ENCODE peak calls at places on chromosome 19, in four cellular contexts. C is left colon, I is HCEC 1CT, W is LoVo. V is an unnamed sample.

GRCh38 chr19:39474139-39474620 is 6.5 kb upstream of the TIMM50 start:
- DNase-seq in W (no peak), I (no peak), C (no peak), V (peak)

GRCh38 chr19:6062274-6062673 is 48.0 kb downstream of the RFX2 start:
- DNase-seq in C (peak), W (no peak), I (peak), V (no peak)

GRCh38 chr19:38661996-38662395 is 14.5 kb downstream of the ACTN4 start:
- DNase-seq in I (no peak), W (peak), C (peak), V (no peak)

GRCh38 chr19:3575260-3575741 is 2.6 kb downstream of the HMG20B start:
- DNase-seq in W (no peak), C (no peak), I (no peak), V (no peak)

GRCh38 chr19:927044-927706 is 1.3 kb downstream of the ARID3A start:
- DNase-seq in I (peak), C (peak), W (no peak), V (no peak)

GRCh38 chr19:9406798-9407352 is 28.5 kb downstream of the ZNF266 start:
- DNase-seq in I (peak), W (no peak), C (peak), V (peak)

GRCh38 chr19:34481861-34482379 is 362 bp downstream of the WTIP start:
- DNase-seq in I (peak), W (no peak), C (no peak), V (no peak)

GRCh38 chr19:45952691-45953505 is 20.8 kb downstream of the NOVA2 start:
- DNase-seq in W (peak), I (peak), C (no peak), V (peak)

GRCh38 chr19:55353803-55354697 is 469 bp downstream of the COX6B2 start:
- DNase-seq in I (no peak), C (peak), W (peak), V (peak)

GRCh38 chr19:56294557-56294956 is 20.1 kb downstream of the ZSCAN5A start:
- DNase-seq in I (no peak), W (no peak), C (no peak), V (peak)

GRCh38 chr19:40241809-40242384 is 15.4 kb upstream of the CCNP start:
- DNase-seq in I (no peak), C (no peak), W (no peak), V (no peak)

GRCh38 chr19:22784051-22784450 is at the start of gene ZNF99:
- DNase-seq in I (no peak), C (no peak), W (no peak), V (no peak)

GRCh38 chr19:16273005-16273404 is 51.6 kb upstream of the KLF2 start:
- DNase-seq in W (no peak), I (no peak), C (no peak), V (no peak)

V was measured in EL.